ENCODE peak calls at places on chromosomes 13 and 19, in six cellular contexts. W, L, X, C, P and V are unnamed samples.

GRCh38 chr13:38687246-38688229 is 661 bp downstream of the FREM2 start:
- ATAC-seq in W (peak), L (peak), X (no peak), C (peak), P (no peak), V (peak)

GRCh38 chr13:44904982-44905381 is 84.3 kb downstream of the NUFIP1 start:
- ATAC-seq in W (peak), L (peak), X (peak), C (peak), P (no peak), V (no peak)

GRCh38 chr19:1140673-1141072 is 33.4 kb downstream of the SBNO2 start:
- ATAC-seq in W (no peak), L (no peak), X (no peak), C (peak), P (no peak), V (no peak)

GRCh38 chr19:43809762-43810696 is 7.8 kb upstream of the LYPD5 start:
- ATAC-seq in W (peak), L (no peak), X (peak), C (peak), P (peak), V (no peak)

GRCh38 chr19:29305268-29305667 is 92.3 kb upstream of the UQCRFS1 start:
- ATAC-seq in W (no peak), L (no peak), X (no peak), C (no peak), P (no peak), V (no peak)

GRCh38 chr19:32291876-32292275 is 53.5 kb upstream of the ZNF507 start:
- ATAC-seq in W (no peak), L (no peak), X (no peak), C (no peak), P (no peak), V (no peak)

GRCh38 chr13:50428183-50428877 is 413.1 kb downstream of the KCNRG start:
- ATAC-seq in W (no peak), L (no peak), X (no peak), C (no peak), P (no peak), V (peak)

GRCh38 chr13:46593403-46593802 is 40.4 kb downstream of the LRCH1 start:
- ATAC-seq in W (no peak), L (no peak), X (no peak), C (no peak), P (peak), V (peak)

GRCh38 chr13:73556902-73557301 is 498.1 kb downstream of the KLF5 start:
- ATAC-seq in W (no peak), L (no peak), X (peak), C (no peak), P (no peak), V (no peak)

GRCh38 chr19:46821512-46822359 is 28.9 kb downstream of the AP2S1 start:
- ATAC-seq in W (peak), L (peak), X (no peak), C (peak), P (peak), V (peak)

GRCh38 chr13:22812793-22813192 is 368.0 kb upstream of the SGCG start:
- ATAC-seq in W (peak), L (peak), X (no peak), C (peak), P (no peak), V (no peak)